ENCODE peak calls at places on chromosomes 7 and 10, in four cellular contexts. P, I, R and B are unnamed samples.
A peak's percentile ranks its signal among the peaks of the same experiment; 100 is the strongest.

GRCh38 chr7:35617076-35617475 is 77.9 kb downstream of the HERPUD2 start:
- DNase-seq in I (no peak), R (no peak), P (peak; percentile 10), B (no peak)

GRCh38 chr10:117594722-117595121 is 52.2 kb downstream of the EMX2 start:
- DNase-seq in P (no peak), I (no peak), R (no peak), B (peak; percentile 7)

GRCh38 chr10:28442375-28442774 is 90.5 kb upstream of the WAC start:
- DNase-seq in I (no peak), P (no peak), R (no peak), B (no peak)

GRCh38 chr7:9201928-9202327 is 768.5 kb downstream of the NXPH1 start:
- DNase-seq in P (no peak), I (no peak), R (no peak), B (no peak)

GRCh38 chr7:27611043-27611442 is 51.6 kb downstream of the HIBADH start:
- DNase-seq in P (no peak), R (no peak), I (no peak), B (no peak)

GRCh38 chr7:32163141-32163806 is 93.1 kb upstream of the PDE1C start:
- DNase-seq in I (no peak), P (peak; percentile 96), R (no peak), B (peak; percentile 99)

GRCh38 chr10:53619678-53620077 is 847.1 kb upstream of the MBL2 start:
- DNase-seq in P (no peak), R (no peak), I (no peak), B (no peak)

GRCh38 chr7:152366662-152367061 is 69.1 kb downstream of the KMT2C start:
- DNase-seq in I (no peak), R (no peak), P (peak; percentile 14), B (no peak)

GRCh38 chr10:20970044-20970443 is 72.9 kb upstream of the NEBL start:
- DNase-seq in I (no peak), R (no peak), P (peak; percentile 37), B (peak; percentile 63)

GRCh38 chr7:137078781-137079180 is 210.3 kb downstream of the CHRM2 start:
- DNase-seq in I (no peak), R (no peak), P (no peak), B (no peak)

GRCh38 chr7:127751062-127751722 is 99.2 kb downstream of the SND1 start:
- DNase-seq in R (no peak), P (peak; percentile 89), I (no peak), B (peak; percentile 45)

GRCh38 chr10:23367896-23368685 is 23.5 kb upstream of the C10orf67 start:
- DNase-seq in P (no peak), R (no peak), I (no peak), B (no peak)

GRCh38 chr7:13467111-13467547 is 522.3 kb downstream of the ETV1 start:
- DNase-seq in I (no peak), R (no peak), P (no peak), B (no peak)

GRCh38 chr7:33861947-33862346 is 43.4 kb upstream of the BMPER start:
- DNase-seq in I (no peak), P (no peak), R (no peak), B (no peak)

GRCh38 chr10:80585812-80586211 is 48.1 kb downstream of the SH2D4B start:
- DNase-seq in I (no peak), R (no peak), P (no peak), B (no peak)

GRCh38 chr7:47226688-47227087 is 355.2 kb downstream of the TNS3 start:
- DNase-seq in P (no peak), R (no peak), I (no peak), B (no peak)

GRCh38 chr10:110147961-110148360 is 59.4 kb upstream of the MXI1 start:
- DNase-seq in P (no peak), R (no peak), I (no peak), B (peak; percentile 33)